ENCODE peak calls at places on chromosome 4, in eight cellular contexts. K is HEK293T, X is RCC 7860, S is mucosa of gallbladder, F is globus pallidus, N is IMR-90, C is SK-N-SH, H is NCI-H1092 treated with DMSO at 0.1 percent for 48 hours. Y is an unnamed sample.

GRCh38 chr4:4627906-4628305 is 86.1 kb upstream of the STX18 start:
- DNase-seq in X (no peak), C (peak; percentile 64), K (no peak), S (no peak), H (no peak), N (no peak), F (no peak), Y (no peak)

GRCh38 chr4:70113656-70114055 is 40.4 kb upstream of the PRR27 start:
- DNase-seq in F (no peak), K (no peak), N (no peak), X (no peak), S (no peak), C (no peak), H (no peak), Y (no peak)

GRCh38 chr4:118869808-118870342 is 18.8 kb upstream of the SYNPO2 start:
- DNase-seq in H (no peak), K (no peak), N (peak; percentile 63), X (no peak), C (no peak), F (no peak), S (no peak), Y (no peak)

GRCh38 chr4:74755486-74755885 is 38.8 kb downstream of the BTC start:
- DNase-seq in H (no peak), F (no peak), S (peak; percentile 36), N (no peak), K (no peak), C (no peak), X (no peak), Y (no peak)

GRCh38 chr4:10673817-10674369 is 10.7 kb downstream of the CLNK start:
- DNase-seq in K (no peak), X (no peak), C (no peak), N (no peak), H (no peak), F (no peak), S (no peak), Y (no peak)

GRCh38 chr4:26613242-26613641 is 29.4 kb downstream of the TBC1D19 start:
- DNase-seq in X (no peak), S (no peak), N (peak; percentile 37), F (no peak), K (no peak), C (no peak), H (no peak), Y (no peak)

GRCh38 chr4:2961411-2962098 is 1.7 kb downstream of the NOP14 start:
- DNase-seq in X (no peak), C (peak; percentile 44), K (no peak), S (no peak), F (no peak), N (no peak), H (no peak), Y (no peak)

GRCh38 chr4:123234966-123235365 is 161.6 kb upstream of the SPRY1 start:
- DNase-seq in F (no peak), X (no peak), S (no peak), C (no peak), K (no peak), H (no peak), N (no peak), Y (no peak)

GRCh38 chr4:155207534-155208257 is 740 bp upstream of the NPY2R start:
- DNase-seq in N (no peak), H (no peak), K (peak; percentile 22), X (no peak), C (peak; percentile 47), S (no peak), F (peak; percentile 5), Y (peak; percentile 37)

GRCh38 chr4:8488791-8489369 is 48.3 kb downstream of the TRMT44 start:
- DNase-seq in K (no peak), C (no peak), X (no peak), N (no peak), S (no peak), H (no peak), F (no peak), Y (no peak)

GRCh38 chr4:1503583-1504471 is 97.6 kb upstream of the NKX1-1 start:
- DNase-seq in N (no peak), H (no peak), F (no peak), S (no peak), X (no peak), K (no peak), C (peak; percentile 57), Y (no peak)

GRCh38 chr4:161937596-161937995 is 226.2 kb downstream of the FSTL5 start:
- DNase-seq in H (no peak), N (no peak), S (no peak), C (no peak), K (no peak), F (no peak), X (no peak), Y (no peak)

GRCh38 chr4:120915311-120915710 is 7.2 kb downstream of the PRDM5 start:
- DNase-seq in N (no peak), F (no peak), S (no peak), X (no peak), K (no peak), C (no peak), H (no peak), Y (no peak)

GRCh38 chr4:137946423-137946822 is 295.7 kb downstream of the SLC7A11 start:
- DNase-seq in K (no peak), H (no peak), N (peak; percentile 56), C (no peak), X (no peak), F (no peak), S (no peak), Y (no peak)

GRCh38 chr4:23577398-23577797 is 312.4 kb downstream of the PPARGC1A start:
- DNase-seq in C (no peak), X (no peak), S (no peak), H (no peak), K (no peak), F (no peak), N (no peak), Y (no peak)

GRCh38 chr4:129950217-129950616 is 854.3 kb downstream of the C4orf33 start:
- DNase-seq in K (no peak), F (no peak), S (no peak), X (no peak), N (no peak), H (no peak), C (no peak), Y (no peak)

GRCh38 chr4:107050525-107051135 is 14.5 kb upstream of the DKK2 start:
- DNase-seq in C (no peak), S (no peak), H (peak; percentile 5), K (peak; percentile 22), X (peak; percentile 10), F (no peak), N (peak; percentile 10), Y (no peak)

GRCh38 chr4:41661447-41662076 is 87.0 kb downstream of the PHOX2B start:
- DNase-seq in K (peak; percentile 65), X (peak; percentile 48), C (peak; percentile 56), N (peak; percentile 48), S (peak; percentile 61), F (peak; percentile 57), H (peak; percentile 60), Y (peak; percentile 11)

GRCh38 chr4:145387079-145387478 is 94.6 kb upstream of the SMAD1 start:
- DNase-seq in K (no peak), F (no peak), H (no peak), S (no peak), X (no peak), N (no peak), C (no peak), Y (no peak)

GRCh38 chr4:67746797-67747495 is 7.2 kb downstream of the GNRHR start:
- DNase-seq in K (peak; percentile 7), F (peak; percentile 38), S (no peak), C (peak; percentile 17), X (peak; percentile 44), N (peak; percentile 51), H (peak; percentile 11), Y (no peak)

GRCh38 chr4:4541040-4541631 is 712 bp downstream of the STX18 start:
- DNase-seq in F (peak; percentile 25), H (peak; percentile 14), C (no peak), S (peak; percentile 13), N (peak; percentile 65), X (peak; percentile 27), K (peak; percentile 28), Y (no peak)

GRCh38 chr4:37562592-37562991 is 123.6 kb downstream of the RELL1 start:
- DNase-seq in N (peak; percentile 33), H (no peak), K (no peak), C (no peak), S (no peak), X (peak; percentile 63), F (no peak), Y (no peak)

GRCh38 chr4:182179105-182179504 is 64.1 kb upstream of the TENM3 start:
- DNase-seq in S (no peak), K (no peak), X (peak; percentile 12), N (peak; percentile 78), C (peak; percentile 45), F (no peak), H (peak; percentile 88), Y (no peak)

GRCh38 chr4:104491396-104491821 is 3.3 kb downstream of the CXXC4 start:
- DNase-seq in X (no peak), H (peak; percentile 42), C (peak; percentile 75), F (peak; percentile 65), N (no peak), K (peak; percentile 21), S (no peak), Y (no peak)

GRCh38 chr4:183747931-183748664 is 89.0 kb downstream of the TRAPPC11 start:
- DNase-seq in N (peak; percentile 8), C (peak; percentile 48), X (no peak), H (no peak), K (no peak), S (no peak), F (no peak), Y (no peak)

GRCh38 chr4:52664479-52664878 is 5.4 kb upstream of the USP46 start:
- DNase-seq in K (no peak), C (no peak), N (no peak), X (no peak), S (no peak), H (no peak), F (no peak), Y (no peak)

GRCh38 chr4:147779449-147779848 is 47.6 kb downstream of the ARHGAP10 start:
- DNase-seq in N (no peak), F (no peak), X (no peak), S (no peak), H (no peak), K (no peak), C (no peak), Y (no peak)

GRCh38 chr4:176837176-176837915 is 44.6 kb upstream of the VEGFC start:
- DNase-seq in K (no peak), N (no peak), X (no peak), F (no peak), S (no peak), H (no peak), C (no peak), Y (no peak)

GRCh38 chr4:19999331-19999730 is 252.4 kb upstream of the SLIT2 start:
- DNase-seq in F (no peak), S (no peak), K (no peak), C (no peak), N (no peak), X (no peak), H (no peak), Y (no peak)

Y was measured in iPS DF 6.9.